ENCODE peak calls at places on chromosomes 4 and X, in seven cellular contexts. N, B, Z, R, T, W and H are unnamed samples.

GRCh38 chr4:184805462-184806245 is 20.1 kb downstream of the ACSL1 start:
- DNase-seq in N (peak; percentile 40), B (no peak), Z (no peak), R (peak; percentile 80), T (peak; percentile 97), W (peak; percentile 62), H (peak; percentile 76)

GRCh38 chr4:4386296-4386735 is 586 bp upstream of the NSG1 start:
- DNase-seq in N (no peak), B (no peak), Z (no peak), R (no peak), T (no peak), W (no peak), H (peak; percentile 46)

GRCh38 chrX:41604154-41604553 is 84.6 kb upstream of the GPR34 start:
- DNase-seq in N (no peak), B (no peak), Z (no peak), R (no peak), T (no peak), W (no peak), H (no peak)

GRCh38 chrX:18377802-18378201 is 23.3 kb upstream of the SCML2 start:
- DNase-seq in N (no peak), B (peak; percentile 29), Z (peak; percentile 8), R (no peak), T (no peak), W (no peak), H (no peak)

GRCh38 chrX:10397349-10397748 is 223.0 kb downstream of the MID1 start:
- DNase-seq in N (no peak), B (no peak), Z (no peak), R (no peak), T (no peak), W (no peak), H (no peak)

GRCh38 chr4:185916231-185916630 is 104.2 kb upstream of the SORBS2 start:
- DNase-seq in N (no peak), B (no peak), Z (no peak), R (no peak), T (no peak), W (no peak), H (no peak)

GRCh38 chrX:12973561-12974216 is 1.2 kb upstream of the TMSB4X start:
- DNase-seq in N (no peak), B (no peak), Z (no peak), R (peak; percentile 69), T (no peak), W (no peak), H (no peak)

GRCh38 chr4:142091691-142092182 is 455.4 kb downstream of the IL15 start:
- DNase-seq in N (no peak), B (peak; percentile 48), Z (peak; percentile 99), R (no peak), T (no peak), W (no peak), H (no peak)

GRCh38 chr4:47913328-47913727 is 1.1 kb downstream of the NFXL1 start:
- DNase-seq in N (no peak), B (no peak), Z (peak; percentile 34), R (no peak), T (no peak), W (no peak), H (no peak)

GRCh38 chrX:153065389-153065788 is 6.9 kb upstream of the PNMA6A start:
- DNase-seq in N (no peak), B (no peak), Z (no peak), R (no peak), T (no peak), W (no peak), H (no peak)

GRCh38 chrX:153064061-153064460 is 7.8 kb downstream of the PNMA3 start:
- DNase-seq in N (no peak), B (no peak), Z (no peak), R (no peak), T (no peak), W (no peak), H (no peak)

GRCh38 chrX:153061732-153062131 is 5.5 kb downstream of the PNMA3 start:
- DNase-seq in N (no peak), B (no peak), Z (peak; percentile 55), R (no peak), T (no peak), W (no peak), H (no peak)

GRCh38 chrX:153060095-153060445 is 3.8 kb downstream of the PNMA3 start:
- DNase-seq in N (no peak), B (no peak), Z (no peak), R (no peak), T (no peak), W (no peak), H (no peak)

GRCh38 chrX:153063315-153063714 is 7.0 kb downstream of the PNMA3 start:
- DNase-seq in N (no peak), B (no peak), Z (peak; percentile 4), R (no peak), T (no peak), W (no peak), H (no peak)
- H3K27me3 ChIP-seq in N (peaks cover 5% of the 10 kb centered on the region), B (no peaks in the 10 kb centered on the region), Z (no peaks in the 10 kb centered on the region), R (peaks cover 3% of the 10 kb centered on the region), T (no peaks in the 10 kb centered on the region), W (no peaks in the 10 kb centered on the region), H (no peaks in the 10 kb centered on the region)

GRCh38 chrX:49191033-49191871 is 5.1 kb upstream of the PRICKLE3 start:
- DNase-seq in N (peak; percentile 81), B (peak; percentile 99), Z (peak; percentile 100), R (peak; percentile 91), T (peak; percentile 93), W (peak; percentile 79), H (peak; percentile 95)

GRCh38 chrX:49190783-49191032 is 4.5 kb upstream of the PRICKLE3 start:
- DNase-seq in N (peak; percentile 63), B (no peak), Z (no peak), R (peak; percentile 92), T (no peak), W (no peak), H (no peak)

GRCh38 chrX:49188468-49189076 is 2.4 kb upstream of the PRICKLE3 start:
- DNase-seq in N (no peak), B (no peak), Z (no peak), R (no peak), T (no peak), W (no peak), H (no peak)

GRCh38 chrX:49193542-49193964 is 6.4 kb downstream of the SYP start:
- DNase-seq in N (no peak), B (no peak), Z (no peak), R (no peak), T (no peak), W (no peak), H (no peak)

DNA sequence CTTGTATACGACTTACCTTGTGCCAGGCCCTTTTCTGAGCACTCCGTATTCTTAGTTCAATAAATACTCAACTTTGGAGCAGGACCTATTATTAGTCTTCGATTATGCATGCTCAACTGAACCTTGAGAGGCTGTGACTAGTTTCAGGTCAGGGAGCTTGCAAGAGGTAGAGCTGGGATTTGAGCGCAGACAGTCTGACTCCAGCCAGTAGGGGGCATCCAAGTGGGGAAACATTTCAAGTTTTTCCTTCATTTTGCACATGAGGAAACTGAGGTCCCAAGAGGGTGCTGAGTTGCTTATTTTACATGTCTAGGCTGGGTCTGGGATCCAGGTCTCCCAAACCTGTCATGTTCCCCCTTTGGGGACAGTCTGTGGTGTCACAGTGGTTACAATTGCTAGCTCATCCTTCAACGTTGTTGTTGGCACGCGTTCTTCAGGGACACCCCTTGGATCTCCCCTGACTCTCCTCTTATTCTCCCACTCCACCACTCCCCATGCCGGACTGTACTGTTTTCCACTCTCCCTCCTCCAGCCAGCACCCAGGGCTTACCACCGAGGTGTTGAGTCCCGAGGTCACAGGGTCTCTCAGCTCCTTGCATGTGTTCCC is 6.7 kb upstream of the PRICKLE3 start:
- DNase-seq in N (no peak), B (no peak), Z (peak; percentile 25), R (no peak), T (no peak), W (no peak), H (no peak)
- TF ChIP-seq CTCF in N (no peak), B (no peak), Z (peak; percentile 41), R (no peak), T (peak; percentile 52), W (peak; percentile 26), H (peak; percentile 45)

DNA sequence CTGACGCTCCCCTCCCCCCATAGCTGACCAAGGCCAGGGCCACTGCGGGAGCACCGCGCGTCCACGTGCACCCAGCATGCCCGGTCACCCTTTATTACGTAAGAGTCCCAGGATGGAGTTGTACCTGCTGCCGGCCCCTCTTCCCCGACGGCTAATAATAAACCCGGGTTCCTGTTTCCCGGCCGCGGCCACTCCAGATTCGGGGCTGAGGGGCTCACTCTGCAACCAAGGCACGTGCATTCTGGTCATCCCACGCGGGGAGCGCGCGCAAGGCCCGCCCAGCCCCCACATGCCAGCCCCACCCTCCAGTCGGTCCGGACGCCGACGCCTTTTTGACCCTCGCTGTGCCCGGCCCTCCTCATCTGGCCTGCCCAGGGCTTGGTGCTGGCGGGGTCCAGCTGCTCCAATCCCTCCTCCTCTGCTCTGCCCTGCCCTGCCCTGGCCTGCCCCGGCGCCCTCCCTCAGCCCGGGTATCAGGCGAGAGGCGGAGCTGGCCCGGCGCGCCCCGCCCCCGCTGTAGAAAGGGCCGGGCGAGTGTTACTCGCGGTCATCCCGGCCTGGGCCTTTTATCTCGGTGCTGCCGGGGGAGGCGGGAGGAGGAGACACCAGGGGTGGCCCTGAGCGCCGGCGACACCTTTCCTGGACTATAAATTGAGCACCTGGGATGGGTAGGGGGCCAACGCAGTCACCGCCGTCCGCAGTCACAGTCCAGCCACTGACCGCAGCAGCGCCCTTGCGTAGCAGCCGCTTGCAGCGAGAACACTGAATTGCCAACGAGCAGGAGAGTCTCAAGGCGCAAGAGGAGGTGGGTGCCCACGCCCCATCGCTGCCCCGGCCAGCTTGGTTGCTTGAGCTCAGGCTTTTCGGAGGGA is 2.6 kb downstream of the MID1IP1 start:
- DNase-seq in N (peak; percentile 67), B (peak; percentile 77), Z (peak; percentile 34), R (peak; percentile 91), T (peak; percentile 93), W (peak; percentile 62), H (peak; percentile 90)
- TF ChIP-seq POLR2A in N (peak; percentile 50), B (no peak), Z (peak; percentile 42), R (peak; percentile 68), T (peak; percentile 89), W (peak; percentile 57), H (peak; percentile 84)

GRCh38 chr4:183639291-183639690 is 19.7 kb downstream of the RWDD4 start:
- DNase-seq in N (no peak), B (no peak), Z (peak; percentile 24), R (no peak), T (no peak), W (no peak), H (no peak)

GRCh38 chr4:183636488-183636887 is 22.5 kb downstream of the RWDD4 start:
- DNase-seq in N (no peak), B (no peak), Z (no peak), R (no peak), T (no peak), W (no peak), H (no peak)

GRCh38 chr4:183637461-183637860 is 21.5 kb downstream of the RWDD4 start:
- DNase-seq in N (no peak), B (no peak), Z (peak; percentile 53), R (no peak), T (no peak), W (no peak), H (no peak)

GRCh38 chr4:183636923-183637322 is 22.1 kb downstream of the RWDD4 start:
- DNase-seq in N (no peak), B (no peak), Z (peak; percentile 53), R (no peak), T (no peak), W (no peak), H (no peak)

DNA sequence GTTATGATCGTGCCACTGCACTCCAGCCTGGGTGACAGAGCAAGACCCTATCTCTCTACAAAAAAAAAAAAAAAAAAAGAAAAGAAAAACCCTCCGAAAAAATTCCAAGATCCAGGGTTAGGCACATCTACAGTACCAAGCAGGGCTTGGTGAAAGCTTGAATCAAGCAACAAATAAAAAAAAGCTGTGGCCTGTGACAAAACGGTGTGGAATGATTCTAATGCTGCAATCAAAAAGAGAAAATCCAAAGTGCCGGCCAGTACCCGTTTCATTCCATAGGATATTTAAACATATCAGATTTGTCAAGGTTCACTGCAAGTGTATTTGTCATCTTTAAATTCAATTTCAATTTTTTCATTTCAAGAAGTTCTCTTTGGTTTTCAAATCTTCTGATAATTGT is 20.5 kb downstream of the RWDD4 start:
- DNase-seq in N (no peak), B (no peak), Z (peak; percentile 59), R (no peak), T (no peak), W (no peak), H (no peak)
- H3K27me3 ChIP-seq in N (no peaks in the 10 kb centered on the region), B (no peaks in the 10 kb centered on the region), Z (no peaks in the 10 kb centered on the region), R (no peaks in the 10 kb centered on the region), T (no peaks in the 10 kb centered on the region), W (no peaks in the 10 kb centered on the region), H (no peaks in the 10 kb centered on the region)